ENCODE peak calls at places on chromosomes 6 and 20, in four cellular contexts. X is lung microvascular endothelial cell; H is cardiac fibroblast; C is effector CD4-positive, alpha-beta T cell. B is an unnamed sample.

GRCh38 chr20:23115823-23116222 is 29.7 kb upstream of the CD93 start:
- DNase-seq in C (no peak), H (no peak), X (no peak), B (peak)

GRCh38 chr6:155706341-155706740 is 250.7 kb upstream of the NOX3 start:
- DNase-seq in X (peak), C (no peak), H (peak), B (no peak)

GRCh38 chr6:42984001-42984923 is at the start of gene PPP2R5D:
- DNase-seq in X (peak), H (peak), C (peak), B (peak)

GRCh38 chr20:50418890-50419642 is 91.1 kb upstream of the PTPN1 start:
- DNase-seq in H (no peak), C (no peak), X (no peak), B (no peak)

GRCh38 chr20:47785321-47785899 is at the start of gene SULF2:
- DNase-seq in X (peak), C (no peak), H (no peak), B (peak)

GRCh38 chr6:70094156-70094555 is 208.7 kb downstream of the COL9A1 start:
- DNase-seq in C (no peak), H (no peak), X (no peak), B (no peak)

GRCh38 chr6:159602370-159603185 is 90.5 kb downstream of the SOD2 start:
- DNase-seq in X (no peak), C (no peak), H (no peak), B (peak)

GRCh38 chr6:150738092-150738625 is 127.3 kb upstream of the MTHFD1L start:
- DNase-seq in X (no peak), C (no peak), H (no peak), B (no peak)

GRCh38 chr6:107711953-107712522 is 112.1 kb downstream of the SCML4 start:
- DNase-seq in X (peak), C (no peak), H (no peak), B (no peak)

GRCh38 chr20:7161690-7162089 is 394.2 kb downstream of the BMP2 start:
- DNase-seq in C (no peak), H (peak), X (no peak), B (peak)

GRCh38 chr6:116616757-116617093 is 446 bp downstream of the RSPH4A start:
- DNase-seq in H (no peak), X (peak), C (peak), B (no peak)

GRCh38 chr20:24451992-24452391 is 17.4 kb upstream of the SYNDIG1 start:
- DNase-seq in X (no peak), H (no peak), C (no peak), B (no peak)

GRCh38 chr6:3414704-3415453 is 42.0 kb downstream of the SLC22A23 start:
- DNase-seq in H (peak), X (no peak), C (no peak), B (peak)

GRCh38 chr6:114418304-114418972 is 75.6 kb upstream of the HS3ST5 start:
- DNase-seq in X (no peak), C (no peak), H (no peak), B (no peak)

GRCh38 chr6:28658475-28659249 is 133.0 kb downstream of the GPX5 start:
- DNase-seq in C (no peak), H (peak), X (peak), B (peak)

GRCh38 chr6:90471297-90471696 is 115.6 kb downstream of the MAP3K7 start:
- DNase-seq in X (no peak), C (no peak), H (no peak), B (no peak)

GRCh38 chr6:85404497-85405174 is 45.2 kb upstream of the NT5E start:
- DNase-seq in H (peak), C (no peak), X (peak), B (peak)

GRCh38 chr20:7180261-7181045 is 413.0 kb downstream of the BMP2 start:
- DNase-seq in H (peak), X (no peak), C (no peak), B (peak)

GRCh38 chr20:53622247-53623114 is 28.8 kb upstream of the ZNF217 start:
- DNase-seq in X (peak), C (no peak), H (peak), B (peak)

GRCh38 chr20:41697861-41698559 is 79.8 kb upstream of the CHD6 start:
- DNase-seq in X (peak), C (no peak), H (peak), B (peak)

GRCh38 chr6:106910999-106911949 is 63.3 kb downstream of the CD24 start:
- DNase-seq in X (no peak), C (no peak), H (no peak), B (no peak)

GRCh38 chr6:14727494-14728395 is 518.1 kb upstream of the JARID2 start:
- DNase-seq in X (no peak), C (no peak), H (no peak), B (no peak)